ENCODE peak calls at places on chromosomes 7 and 10, in nine cellular contexts. One of them, this sample, is unnamed. For H3K4me1, the result is how much of the 10 kb centered on the place peaks cover.

GRCh38 chr10:65358565-65358964 is 1567.3 kb upstream of the LRRTM3 start:
- DNase-seq in keratinocyte: no peak
- DNase-seq in tibial artery: no peak
- DNase-seq in right atrium auricular region: no peak
- DNase-seq in heart right ventricle: no peak
- DNase-seq in psoas muscle: no peak
- DNase-seq in sigmoid colon: no peak
- DNase-seq in kidney: no peak
- DNase-seq in CD8-positive, alpha-beta memory T cell: no peak
- DNase-seq in this sample: no peak

GRCh38 chr7:158160199-158160598 is 427.4 kb downstream of the PTPRN2 start:
- DNase-seq in keratinocyte: no peak
- DNase-seq in tibial artery: no peak
- DNase-seq in right atrium auricular region: no peak
- DNase-seq in heart right ventricle: no peak
- DNase-seq in psoas muscle: no peak
- DNase-seq in sigmoid colon: no peak
- DNase-seq in kidney: no peak
- DNase-seq in CD8-positive, alpha-beta memory T cell: no peak
- DNase-seq in this sample: no peak

GRCh38 chr10:86223256-86223655 is 143.3 kb downstream of the GRID1 start:
- DNase-seq in keratinocyte: no peak
- DNase-seq in tibial artery: no peak
- DNase-seq in right atrium auricular region: no peak
- DNase-seq in heart right ventricle: no peak
- DNase-seq in psoas muscle: peak
- DNase-seq in sigmoid colon: no peak
- DNase-seq in kidney: peak
- DNase-seq in CD8-positive, alpha-beta memory T cell: no peak
- DNase-seq in this sample: no peak

GRCh38 chr10:71589617-71590551 is 129.7 kb downstream of the C10orf105 start:
- DNase-seq in keratinocyte: no peak
- DNase-seq in tibial artery: no peak
- DNase-seq in right atrium auricular region: no peak
- DNase-seq in heart right ventricle: no peak
- DNase-seq in psoas muscle: no peak
- DNase-seq in sigmoid colon: no peak
- DNase-seq in kidney: peak
- DNase-seq in CD8-positive, alpha-beta memory T cell: no peak
- DNase-seq in this sample: no peak

GRCh38 chr10:127556911-127557310 is 7.8 kb downstream of the NPS start:
- DNase-seq in keratinocyte: no peak
- DNase-seq in tibial artery: no peak
- DNase-seq in right atrium auricular region: no peak
- DNase-seq in heart right ventricle: no peak
- DNase-seq in psoas muscle: no peak
- DNase-seq in sigmoid colon: no peak
- DNase-seq in kidney: no peak
- DNase-seq in CD8-positive, alpha-beta memory T cell: no peak
- DNase-seq in this sample: no peak

GRCh38 chr10:1360581-1361164 is 304.5 kb downstream of the WDR37 start:
- DNase-seq in keratinocyte: no peak
- DNase-seq in tibial artery: no peak
- DNase-seq in right atrium auricular region: no peak
- DNase-seq in heart right ventricle: no peak
- DNase-seq in psoas muscle: no peak
- DNase-seq in sigmoid colon: no peak
- DNase-seq in kidney: no peak
- DNase-seq in CD8-positive, alpha-beta memory T cell: no peak
- DNase-seq in this sample: no peak

GRCh38 chr7:25014735-25015134 is 34.8 kb upstream of the OSBPL3 start:
- DNase-seq in keratinocyte: peak
- DNase-seq in tibial artery: no peak
- DNase-seq in right atrium auricular region: peak
- DNase-seq in heart right ventricle: no peak
- DNase-seq in psoas muscle: no peak
- DNase-seq in sigmoid colon: no peak
- DNase-seq in kidney: no peak
- DNase-seq in CD8-positive, alpha-beta memory T cell: no peak
- DNase-seq in this sample: no peak

GRCh38 chr7:15399446-15399845 is 162.4 kb downstream of the AGMO start:
- DNase-seq in keratinocyte: no peak
- DNase-seq in tibial artery: no peak
- DNase-seq in right atrium auricular region: no peak
- DNase-seq in heart right ventricle: no peak
- DNase-seq in psoas muscle: no peak
- DNase-seq in sigmoid colon: no peak
- DNase-seq in kidney: no peak
- DNase-seq in CD8-positive, alpha-beta memory T cell: no peak
- DNase-seq in this sample: no peak

GRCh38 chr7:116334555-116334954 is 124.2 kb downstream of the TES start:
- DNase-seq in keratinocyte: no peak
- DNase-seq in tibial artery: no peak
- DNase-seq in right atrium auricular region: no peak
- DNase-seq in heart right ventricle: no peak
- DNase-seq in psoas muscle: no peak
- DNase-seq in sigmoid colon: no peak
- DNase-seq in kidney: no peak
- DNase-seq in CD8-positive, alpha-beta memory T cell: no peak
- DNase-seq in this sample: no peak

GRCh38 chr7:129006636-129007414 is 48.1 kb downstream of the TNPO3 start:
- DNase-seq in keratinocyte: no peak
- DNase-seq in tibial artery: no peak
- DNase-seq in right atrium auricular region: no peak
- DNase-seq in heart right ventricle: no peak
- DNase-seq in psoas muscle: no peak
- DNase-seq in sigmoid colon: no peak
- DNase-seq in kidney: no peak
- DNase-seq in CD8-positive, alpha-beta memory T cell: no peak
- DNase-seq in this sample: no peak

GRCh38 chr10:97010695-97011206 is 175.0 kb downstream of the SLIT1 start:
- DNase-seq in keratinocyte: no peak
- DNase-seq in tibial artery: no peak
- DNase-seq in right atrium auricular region: no peak
- DNase-seq in heart right ventricle: no peak
- DNase-seq in psoas muscle: no peak
- DNase-seq in sigmoid colon: no peak
- DNase-seq in kidney: peak
- DNase-seq in CD8-positive, alpha-beta memory T cell: no peak
- DNase-seq in this sample: no peak

GRCh38 chr7:31782411-31782991 is 95.5 kb downstream of the PPP1R17 start:
- DNase-seq in keratinocyte: peak
- DNase-seq in tibial artery: no peak
- DNase-seq in right atrium auricular region: no peak
- DNase-seq in heart right ventricle: no peak
- DNase-seq in psoas muscle: no peak
- DNase-seq in sigmoid colon: no peak
- DNase-seq in kidney: no peak
- DNase-seq in CD8-positive, alpha-beta memory T cell: no peak
- DNase-seq in this sample: no peak

GRCh38 chr7:113086928-113087277 is 276 bp upstream of the GPR85 start:
- DNase-seq in keratinocyte: no peak
- DNase-seq in tibial artery: no peak
- DNase-seq in right atrium auricular region: no peak
- DNase-seq in heart right ventricle: no peak
- DNase-seq in psoas muscle: no peak
- DNase-seq in sigmoid colon: no peak
- DNase-seq in kidney: no peak
- DNase-seq in CD8-positive, alpha-beta memory T cell: no peak
- DNase-seq in this sample: no peak

GRCh38 chr10:3776796-3777571 is 8.0 kb downstream of the KLF6 start:
- DNase-seq in keratinocyte: no peak
- DNase-seq in tibial artery: peak
- DNase-seq in right atrium auricular region: no peak
- DNase-seq in heart right ventricle: no peak
- DNase-seq in psoas muscle: no peak
- DNase-seq in sigmoid colon: peak
- DNase-seq in kidney: no peak
- DNase-seq in CD8-positive, alpha-beta memory T cell: peak
- DNase-seq in this sample: peak

GRCh38 chr10:31011017-31011659 is 20.5 kb downstream of the ZNF438 start:
- DNase-seq in keratinocyte: no peak
- DNase-seq in tibial artery: no peak
- DNase-seq in right atrium auricular region: no peak
- DNase-seq in heart right ventricle: no peak
- DNase-seq in psoas muscle: peak
- DNase-seq in sigmoid colon: no peak
- DNase-seq in kidney: no peak
- DNase-seq in CD8-positive, alpha-beta memory T cell: no peak
- DNase-seq in this sample: no peak

GRCh38 chr10:93208717-93209464 is 135.2 kb downstream of the CYP26A1 start:
- DNase-seq in keratinocyte: peak
- DNase-seq in tibial artery: no peak
- DNase-seq in right atrium auricular region: no peak
- DNase-seq in heart right ventricle: no peak
- DNase-seq in psoas muscle: no peak
- DNase-seq in sigmoid colon: no peak
- DNase-seq in kidney: no peak
- DNase-seq in CD8-positive, alpha-beta memory T cell: no peak
- DNase-seq in this sample: no peak

GRCh38 chr10:98267894-98268693 is at the start of gene LOXL4:
- DNase-seq in keratinocyte: no peak
- DNase-seq in tibial artery: no peak
- DNase-seq in right atrium auricular region: no peak
- DNase-seq in heart right ventricle: peak
- DNase-seq in psoas muscle: peak
- DNase-seq in sigmoid colon: peak
- DNase-seq in kidney: peak
- DNase-seq in CD8-positive, alpha-beta memory T cell: peak
- DNase-seq in this sample: no peak

GRCh38 chr10:54800677-54801480 is at the start of gene PCDH15:
- DNase-seq in keratinocyte: no peak
- DNase-seq in tibial artery: no peak
- DNase-seq in right atrium auricular region: no peak
- DNase-seq in heart right ventricle: no peak
- DNase-seq in psoas muscle: no peak
- DNase-seq in sigmoid colon: no peak
- DNase-seq in kidney: peak
- DNase-seq in CD8-positive, alpha-beta memory T cell: no peak
- DNase-seq in this sample: no peak

GRCh38 chr10:62050941-62051433 is 149.5 kb downstream of the ARID5B start:
- DNase-seq in keratinocyte: no peak
- DNase-seq in tibial artery: peak
- DNase-seq in right atrium auricular region: peak
- DNase-seq in heart right ventricle: peak
- DNase-seq in psoas muscle: peak
- DNase-seq in sigmoid colon: no peak
- DNase-seq in kidney: peak
- DNase-seq in CD8-positive, alpha-beta memory T cell: peak
- DNase-seq in this sample: peak

GRCh38 chr10:122939819-122940543 is 14.0 kb downstream of the C10orf88 start:
- DNase-seq in keratinocyte: no peak
- DNase-seq in tibial artery: no peak
- DNase-seq in right atrium auricular region: no peak
- DNase-seq in heart right ventricle: no peak
- DNase-seq in psoas muscle: no peak
- DNase-seq in sigmoid colon: no peak
- DNase-seq in kidney: no peak
- DNase-seq in CD8-positive, alpha-beta memory T cell: no peak
- DNase-seq in this sample: no peak

GRCh38 chr7:41994046-41994745 is 242.8 kb downstream of the GLI3 start:
- DNase-seq in keratinocyte: no peak
- DNase-seq in tibial artery: no peak
- DNase-seq in right atrium auricular region: no peak
- DNase-seq in heart right ventricle: no peak
- DNase-seq in psoas muscle: no peak
- DNase-seq in sigmoid colon: no peak
- DNase-seq in kidney: no peak
- DNase-seq in CD8-positive, alpha-beta memory T cell: no peak
- DNase-seq in this sample: no peak
- H3K27ac ChIP-seq in keratinocyte: no peak
- H3K27ac ChIP-seq in tibial artery: no peak
- H3K27ac ChIP-seq in right atrium auricular region: no peak
- H3K27ac ChIP-seq in heart right ventricle: no peak
- H3K27ac ChIP-seq in psoas muscle: no peak
- H3K27ac ChIP-seq in sigmoid colon: no peak
- H3K27ac ChIP-seq in kidney: no peak
- H3K27ac ChIP-seq in CD8-positive, alpha-beta memory T cell: no peak
- H3K27ac ChIP-seq in this sample: no peak

DNA sequence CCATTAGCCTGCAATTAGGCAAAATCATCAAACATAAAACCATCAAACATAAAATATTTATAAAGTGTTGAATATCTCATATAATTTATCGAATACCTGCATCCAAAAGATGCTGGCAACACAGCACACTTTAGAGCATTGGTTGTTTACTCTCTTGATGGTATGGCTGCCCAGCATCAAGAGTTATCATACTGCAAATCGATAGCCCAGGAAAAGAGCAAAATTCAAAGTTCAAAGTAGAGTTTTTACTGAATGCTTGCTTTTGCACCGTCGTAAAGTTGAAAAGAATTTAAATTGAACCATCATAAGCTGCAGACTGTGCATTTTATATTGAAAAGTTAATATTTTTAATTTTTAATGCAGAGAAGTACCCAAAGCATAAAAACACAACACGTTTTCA is 4.2 kb upstream of the GSTO2 start:
- DNase-seq in keratinocyte: no peak
- DNase-seq in tibial artery: no peak
- DNase-seq in right atrium auricular region: no peak
- DNase-seq in heart right ventricle: no peak
- DNase-seq in psoas muscle: no peak
- DNase-seq in sigmoid colon: no peak
- DNase-seq in kidney: no peak
- DNase-seq in CD8-positive, alpha-beta memory T cell: no peak
- DNase-seq in this sample: no peak
- H3K4me1 ChIP-seq in keratinocyte: under half
- H3K4me1 ChIP-seq in tibial artery: under half
- H3K4me1 ChIP-seq in right atrium auricular region: under half
- H3K4me1 ChIP-seq in heart right ventricle: half or more
- H3K4me1 ChIP-seq in psoas muscle: under half
- H3K4me1 ChIP-seq in sigmoid colon: under half
- H3K4me1 ChIP-seq in kidney: under half
- H3K4me1 ChIP-seq in CD8-positive, alpha-beta memory T cell: half or more
- H3K4me1 ChIP-seq in this sample: half or more

GRCh38 chr7:66206909-66207240 is 1.7 kb downstream of the TPST1 start:
- DNase-seq in keratinocyte: no peak
- DNase-seq in tibial artery: no peak
- DNase-seq in right atrium auricular region: no peak
- DNase-seq in heart right ventricle: no peak
- DNase-seq in psoas muscle: no peak
- DNase-seq in sigmoid colon: no peak
- DNase-seq in kidney: no peak
- DNase-seq in CD8-positive, alpha-beta memory T cell: no peak
- DNase-seq in this sample: no peak
- H3K27ac ChIP-seq in keratinocyte: no peak
- H3K27ac ChIP-seq in tibial artery: peak
- H3K27ac ChIP-seq in right atrium auricular region: peak
- H3K27ac ChIP-seq in heart right ventricle: no peak
- H3K27ac ChIP-seq in psoas muscle: no peak
- H3K27ac ChIP-seq in sigmoid colon: peak
- H3K27ac ChIP-seq in kidney: no peak
- H3K27ac ChIP-seq in CD8-positive, alpha-beta memory T cell: no peak
- H3K27ac ChIP-seq in this sample: no peak

GRCh38 chr10:69335063-69335587 is 56.8 kb downstream of the HK1 start:
- DNase-seq in keratinocyte: no peak
- DNase-seq in tibial artery: peak
- DNase-seq in right atrium auricular region: no peak
- DNase-seq in heart right ventricle: peak
- DNase-seq in psoas muscle: peak
- DNase-seq in sigmoid colon: peak
- DNase-seq in kidney: peak
- DNase-seq in CD8-positive, alpha-beta memory T cell: peak
- DNase-seq in this sample: peak
- H3K4me1 ChIP-seq in keratinocyte: half or more
- H3K4me1 ChIP-seq in tibial artery: under half
- H3K4me1 ChIP-seq in right atrium auricular region: under half
- H3K4me1 ChIP-seq in heart right ventricle: half or more
- H3K4me1 ChIP-seq in psoas muscle: half or more
- H3K4me1 ChIP-seq in sigmoid colon: half or more
- H3K4me1 ChIP-seq in kidney: half or more
- H3K4me1 ChIP-seq in CD8-positive, alpha-beta memory T cell: half or more
- H3K4me1 ChIP-seq in this sample: half or more

GRCh38 chr10:10644317-10645111 is 373.2 kb upstream of the CELF2 start:
- DNase-seq in keratinocyte: peak
- DNase-seq in tibial artery: peak
- DNase-seq in right atrium auricular region: no peak
- DNase-seq in heart right ventricle: no peak
- DNase-seq in psoas muscle: no peak
- DNase-seq in sigmoid colon: no peak
- DNase-seq in kidney: no peak
- DNase-seq in CD8-positive, alpha-beta memory T cell: no peak
- DNase-seq in this sample: no peak
- H3K27ac ChIP-seq in keratinocyte: no peak
- H3K27ac ChIP-seq in tibial artery: peak
- H3K27ac ChIP-seq in right atrium auricular region: peak
- H3K27ac ChIP-seq in heart right ventricle: peak
- H3K27ac ChIP-seq in psoas muscle: no peak
- H3K27ac ChIP-seq in sigmoid colon: no peak
- H3K27ac ChIP-seq in kidney: no peak
- H3K27ac ChIP-seq in CD8-positive, alpha-beta memory T cell: no peak
- H3K27ac ChIP-seq in this sample: no peak